ENCODE peak calls at places on chromosome 22, in four cellular contexts. O is fibroblast of pulmonary artery, U is neural progenitor cell, B is fibroblast of lung. P is an unnamed sample.

GRCh38 chr22:46036558-46037408 is 59.8 kb upstream of the WNT7B start:
- DNase-seq in O (no peak), U (peak), B (peak), P (no peak)

GRCh38 chr22:19716829-19717105 is 2.5 kb downstream of the SEPTIN5 start:
- DNase-seq in O (no peak), U (no peak), B (no peak), P (no peak)

GRCh38 chr22:19123936-19124335 is 1.7 kb upstream of the DGCR2 start:
- DNase-seq in O (no peak), U (no peak), B (no peak), P (no peak)

GRCh38 chr22:27799334-27800249 is 2.0 kb downstream of the MN1 start:
- DNase-seq in O (peak), U (peak), B (peak), P (no peak)

GRCh38 chr22:46537221-46537945 is at the start of gene CELSR1:
- DNase-seq in O (peak), U (peak), B (peak), P (no peak)

GRCh38 chr22:44620129-44620840 is 81.7 kb upstream of the PRR5 start:
- DNase-seq in O (peak), U (peak), B (peak), P (peak)

GRCh38 chr22:34437140-34437539 is 516.9 kb upstream of the LARGE1 start:
- DNase-seq in O (no peak), U (no peak), B (no peak), P (no peak)

GRCh38 chr22:26169312-26170111 is at the start of gene SEZ6L:
- DNase-seq in O (no peak), U (peak), B (peak), P (no peak)

GRCh38 chr22:43006753-43007152 is 8.2 kb downstream of the PACSIN2 start:
- DNase-seq in O (no peak), U (no peak), B (peak), P (no peak)

GRCh38 chr22:29265929-29266328 is 1.9 kb downstream of the RHBDD3 start:
- DNase-seq in O (no peak), U (no peak), B (no peak), P (no peak)

GRCh38 chr22:27609411-27610029 is 192.0 kb downstream of the MN1 start:
- DNase-seq in O (no peak), U (peak), B (no peak), P (no peak)

GRCh38 chr22:43151251-43152000 is at the start of gene TSPO:
- DNase-seq in O (peak), U (peak), B (peak), P (peak)

GRCh38 chr22:28052818-28053217 is 133.8 kb upstream of the PITPNB start:
- DNase-seq in O (no peak), U (peak), B (no peak), P (no peak)

GRCh38 chr22:42626951-42627625 is 12.4 kb upstream of the POLDIP3 start:
- DNase-seq in O (no peak), U (no peak), B (no peak), P (no peak)

GRCh38 chr22:26845016-26845728 is 187.8 kb downstream of the MIAT start:
- DNase-seq in O (peak), U (no peak), B (peak), P (peak)

GRCh38 chr22:46244771-46245170 is 5.3 kb downstream of the CDPF1 start:
- DNase-seq in O (no peak), U (no peak), B (no peak), P (no peak)

GRCh38 chr22:46593211-46593676 is 26.9 kb upstream of the GRAMD4 start:
- DNase-seq in O (no peak), U (peak), B (peak), P (no peak)

GRCh38 chr22:20571531-20572007 is 64.2 kb downstream of the MED15 start:
- DNase-seq in O (peak), U (peak), B (peak), P (no peak)

GRCh38 chr22:46815896-46816721 is 53.7 kb downstream of the TBC1D22A start:
- DNase-seq in O (peak), U (no peak), B (peak), P (peak)

GRCh38 chr22:45709866-45710265 is 38.2 kb downstream of the ATXN10 start:
- DNase-seq in O (no peak), U (no peak), B (peak), P (peak)

DNA sequence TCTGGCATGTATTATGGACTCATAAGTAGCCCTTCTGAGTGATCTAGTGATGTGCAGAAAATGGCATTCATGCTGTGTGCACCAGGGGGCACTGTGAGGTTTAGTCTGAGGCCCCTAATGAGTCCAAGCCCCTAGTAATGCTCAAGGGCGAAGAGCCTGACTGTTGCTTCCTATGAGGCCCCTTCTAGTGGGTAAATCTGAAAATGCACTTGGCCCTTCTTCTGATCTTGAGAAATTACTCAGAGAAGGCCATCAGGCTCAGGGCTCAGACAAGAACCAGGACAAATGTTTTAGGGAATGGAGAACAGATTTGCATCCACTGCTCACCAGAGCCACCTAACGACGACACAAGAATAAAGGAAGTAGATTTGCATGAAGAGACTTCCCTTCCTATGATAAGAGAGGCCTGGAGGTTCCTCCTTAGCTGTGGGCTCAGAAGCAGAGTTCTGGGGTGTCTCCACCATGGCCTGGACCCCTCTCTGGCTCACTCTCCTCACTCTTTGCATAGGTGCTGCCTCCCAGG is 75.8 kb downstream of the GGTLC2 start:
- DNase-seq in O (peak), U (peak), B (peak), P (peak)
- TF ChIP-seq CTCF in O (peak), U (peak), B (peak), P (peak)

DNA sequence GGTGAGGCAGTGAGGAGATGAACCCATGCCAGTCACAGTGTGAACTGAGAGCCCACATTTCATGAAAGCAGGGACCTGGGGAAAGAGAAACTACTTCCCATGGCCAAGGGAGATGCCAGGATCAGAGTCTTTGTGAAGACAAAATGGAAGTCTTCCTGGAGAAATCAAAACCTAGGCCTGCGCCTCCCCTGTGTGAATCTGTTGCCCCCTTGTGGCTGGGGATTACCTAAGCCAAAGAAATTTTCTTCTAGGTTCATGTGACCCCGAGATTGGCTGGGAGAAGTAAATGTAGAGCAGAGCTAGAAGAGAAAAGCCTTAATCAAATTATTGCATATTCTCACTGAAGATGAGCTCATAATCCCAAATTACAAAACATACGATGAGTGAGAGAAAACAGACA is 1075.3 kb downstream of the TBC1D22A start:
- DNase-seq in O (peak), U (peak), B (peak), P (no peak)
- TF ChIP-seq CTCF in O (peak), U (peak), B (peak), P (peak)

GRCh38 chr22:24830205-24830979 is 24.4 kb downstream of the SGSM1 start:
- DNase-seq in O (no peak), U (peak), B (no peak), P (no peak)

GRCh38 chr22:24833881-24834495 is 28.0 kb downstream of the SGSM1 start:
- DNase-seq in O (no peak), U (no peak), B (no peak), P (no peak)

GRCh38 chr22:24831678-24832077 is 25.7 kb downstream of the SGSM1 start:
- DNase-seq in O (no peak), U (no peak), B (no peak), P (no peak)

GRCh38 chr22:24836282-24836681 is 30.3 kb downstream of the SGSM1 start:
- DNase-seq in O (peak), U (no peak), B (peak), P (no peak)

DNA sequence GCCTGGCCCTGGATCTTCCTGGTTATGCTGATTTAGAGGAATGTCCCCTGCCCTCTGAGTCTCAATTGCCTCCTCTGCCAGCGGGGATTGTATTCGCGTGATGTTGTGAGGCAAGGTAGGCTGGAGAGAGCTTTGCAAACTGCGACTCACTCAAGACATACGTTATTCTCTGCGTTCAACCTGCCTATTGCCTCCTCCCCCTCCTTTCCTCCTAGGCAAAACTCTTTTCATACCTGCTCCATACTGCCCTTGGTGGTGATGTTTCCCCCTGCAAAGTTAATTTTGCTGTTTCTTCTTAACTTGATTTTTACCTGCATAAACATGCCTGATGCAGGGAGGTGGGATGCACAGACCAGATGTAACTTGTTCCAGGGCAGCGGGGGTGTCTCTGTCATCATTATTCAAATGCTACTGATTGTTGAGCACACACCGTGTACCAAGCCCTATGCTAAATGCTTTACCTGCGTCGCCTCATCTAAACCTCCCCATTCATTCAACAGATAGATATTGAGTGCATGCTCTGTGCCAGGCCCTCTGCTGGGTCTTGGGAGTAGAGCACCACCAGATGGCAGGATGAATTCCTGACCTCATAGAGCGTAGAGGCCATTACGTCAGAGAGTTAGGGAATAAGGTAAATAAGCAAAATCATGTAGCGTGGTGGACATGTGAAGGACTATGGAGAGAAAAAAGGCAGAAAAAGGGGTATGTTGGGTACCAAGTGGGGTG is 29.0 kb downstream of the SGSM1 start:
- DNase-seq in O (peak), U (peak), B (no peak), P (no peak)
- TF ChIP-seq CTCF in O (peak), U (peak), B (peak), P (peak)

GRCh38 chr22:37319469-37319868 is 37.2 kb downstream of the CYTH4 start:
- DNase-seq in O (no peak), U (no peak), B (no peak), P (no peak)

GRCh38 chr22:37316405-37316804 is 34.1 kb downstream of the CYTH4 start:
- DNase-seq in O (no peak), U (no peak), B (no peak), P (no peak)

GRCh38 chr22:37316875-37317371 is 34.6 kb downstream of the CYTH4 start:
- DNase-seq in O (peak), U (peak), B (peak), P (peak)

GRCh38 chr22:37317698-37318210 is 35.4 kb downstream of the CYTH4 start:
- DNase-seq in O (no peak), U (no peak), B (no peak), P (no peak)

DNA sequence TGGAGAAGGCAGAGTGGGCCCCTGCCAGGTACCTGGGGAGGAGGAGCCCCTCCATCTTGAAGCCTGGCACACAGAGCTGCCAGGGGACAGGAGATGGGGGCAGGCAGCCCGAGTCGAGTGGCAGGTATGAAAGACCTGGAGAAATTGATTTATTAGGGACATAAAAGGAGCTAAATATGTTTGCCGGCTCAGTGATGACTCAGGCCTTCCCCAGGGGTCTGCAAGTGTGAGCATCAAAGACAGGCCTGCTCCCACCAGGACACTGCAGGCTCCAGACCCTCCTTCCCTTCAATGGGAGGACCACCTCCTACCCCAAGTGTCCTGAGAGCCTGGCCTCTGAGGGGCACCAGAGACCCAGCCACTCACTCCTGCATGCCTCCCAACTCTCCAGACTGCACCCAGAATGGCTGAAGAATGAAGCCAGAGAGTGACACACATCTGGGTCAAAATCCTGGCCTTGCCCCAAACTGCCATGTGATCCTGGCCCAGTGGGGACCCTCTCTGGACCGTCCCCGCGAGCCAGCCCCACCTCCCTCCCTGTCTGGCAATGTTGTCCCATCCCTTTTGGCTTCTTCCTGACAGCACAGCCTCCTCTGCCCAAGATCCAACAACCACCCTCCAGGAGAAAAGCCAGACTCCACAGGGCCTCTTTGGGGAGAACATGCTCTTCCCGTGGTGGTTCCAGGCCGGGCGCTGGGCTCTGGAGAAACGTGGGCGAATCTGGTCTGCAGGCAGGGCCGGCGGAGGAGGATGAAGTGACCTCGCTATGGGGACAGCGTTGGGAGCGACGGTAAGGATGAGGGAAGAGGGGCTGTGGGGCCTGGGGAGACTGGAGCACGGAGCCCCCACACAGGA is 36.2 kb downstream of the CYTH4 start:
- DNase-seq in O (no peak), U (peak), B (no peak), P (no peak)
- TF ChIP-seq CTCF in O (no peak), U (peak), B (peak), P (no peak)

GRCh38 chr22:35454416-35455054 is 54.6 kb downstream of the MCM5 start:
- DNase-seq in O (no peak), U (peak), B (no peak), P (no peak)
- TF ChIP-seq CTCF in O (no peak), U (peak), B (peak), P (no peak)

GRCh38 chr22:30866216-30866615 is 102.4 kb downstream of the MORC2 start:
- DNase-seq in O (no peak), U (no peak), B (no peak), P (no peak)

GRCh38 chr22:30868663-30869385 is 99.8 kb downstream of the MORC2 start:
- DNase-seq in O (peak), U (no peak), B (peak), P (peak)

GRCh38 chr22:30865656-30866055 is 102.9 kb downstream of the MORC2 start:
- DNase-seq in O (no peak), U (no peak), B (no peak), P (no peak)

GRCh38 chr22:30867746-30868662 is 100.6 kb downstream of the MORC2 start:
- DNase-seq in O (no peak), U (no peak), B (no peak), P (no peak)

DNA sequence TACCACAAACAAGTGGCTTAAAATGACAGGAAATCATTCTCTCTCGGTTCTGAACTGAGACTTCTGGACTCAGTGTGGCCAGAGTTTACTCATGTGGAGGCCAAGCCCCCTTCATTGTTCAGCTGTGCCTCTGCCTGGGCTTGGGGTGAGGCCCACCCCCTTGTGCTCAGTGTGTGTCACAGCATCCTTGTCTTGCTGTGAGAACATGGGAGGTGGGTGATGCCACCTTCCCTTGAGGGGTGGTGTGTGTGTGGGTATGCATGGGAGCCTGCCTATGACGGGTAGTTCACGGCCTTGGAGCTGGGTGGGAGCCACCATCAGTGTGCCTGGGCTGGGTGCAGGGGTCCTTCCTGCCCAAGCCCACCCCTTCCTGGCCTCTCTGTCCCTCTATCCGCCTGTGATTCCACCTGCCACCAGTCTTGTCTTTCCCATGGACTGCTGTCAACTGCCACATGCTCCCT is 101.7 kb downstream of the MORC2 start:
- DNase-seq in O (peak), U (peak), B (no peak), P (no peak)
- TF ChIP-seq CTCF in O (peak), U (peak), B (no peak), P (no peak)

DNA sequence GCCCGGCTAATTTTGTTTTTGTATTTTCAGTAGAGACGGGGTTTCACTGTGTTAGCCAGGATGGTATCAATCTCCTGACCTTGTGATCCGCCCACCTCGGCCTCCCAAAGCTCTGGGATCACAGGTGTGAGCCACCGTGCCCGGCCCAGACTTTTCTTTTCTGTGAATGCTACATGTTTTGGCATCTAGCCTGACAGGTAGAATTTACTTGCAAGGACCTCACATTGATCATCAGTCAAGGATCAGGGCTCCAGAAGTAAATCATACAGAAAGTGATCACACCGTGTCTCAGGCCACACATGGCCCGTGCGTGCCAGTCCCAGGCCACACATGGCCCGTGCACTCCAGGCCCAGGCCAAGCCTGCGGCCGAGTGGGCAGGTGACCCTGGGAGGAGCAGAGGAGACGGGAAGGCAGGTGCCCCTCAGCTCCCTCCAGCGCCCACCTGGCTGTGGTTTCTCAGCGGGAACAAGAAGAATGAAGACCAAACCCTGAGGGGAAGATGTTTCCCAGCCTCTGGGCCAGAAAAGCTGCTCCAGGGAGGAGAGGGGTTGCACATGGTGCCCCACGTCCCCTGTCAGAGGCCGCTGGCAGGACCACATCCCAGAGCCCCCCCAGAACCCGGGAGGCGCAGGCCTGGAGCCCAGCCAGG is 76.2 kb downstream of the BRD1 start:
- DNase-seq in O (no peak), U (no peak), B (no peak), P (no peak)
- TF ChIP-seq CTCF in O (no peak), U (no peak), B (no peak), P (no peak)

GRCh38 chr22:17268501-17269223 is 49.4 kb upstream of the ADA2 start:
- DNase-seq in O (no peak), U (peak), B (no peak), P (no peak)
- TF ChIP-seq CTCF in O (no peak), U (peak), B (peak), P (peak)

DNA sequence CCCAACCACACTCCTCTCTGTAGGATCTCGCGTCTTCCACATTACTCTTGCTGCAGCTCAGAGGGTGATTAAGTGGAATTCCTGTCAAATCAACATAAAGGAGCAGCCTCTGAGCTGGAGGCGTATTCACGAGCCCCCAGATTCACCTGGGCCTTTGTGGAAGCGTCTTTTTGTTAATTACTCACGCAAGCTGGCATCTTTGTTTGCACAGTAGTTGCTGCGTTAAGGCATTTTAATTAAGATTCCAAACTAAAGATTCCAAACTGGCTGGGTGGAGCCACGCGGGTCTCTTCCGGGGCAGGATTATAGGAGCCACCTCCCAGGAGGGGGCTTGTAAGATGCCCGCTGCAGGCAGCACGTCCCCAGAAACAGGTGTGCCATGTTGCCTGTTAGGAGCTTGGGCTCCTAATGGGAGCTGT is 21.5 kb upstream of the RFPL3 start:
- DNase-seq in O (no peak), U (peak), B (peak), P (no peak)
- TF ChIP-seq CTCF in O (no peak), U (no peak), B (no peak), P (no peak)

P was measured in astrocyte of the spinal cord.